ENCODE peak calls at places on chromosome 4, in ten cellular contexts. Y is right atrium auricular region, Z is ascending aorta, M is endothelial cell, I is lung, D is cardiac fibroblast, P is GM23338, H is chondrocyte, S is lower leg skin, F is progenitor cell of endocrine pancreas. J is an unnamed sample.

GRCh38 chr4:172489896-172490295 is 676.7 kb downstream of the GALNTL6 start:
- DNase-seq in Z (no peak), H (no peak), D (no peak), S (no peak), P (no peak), Y (no peak), M (no peak), F (no peak), I (no peak), J (no peak)

GRCh38 chr4:6001965-6002833 is 16.0 kb downstream of the C4orf50 start:
- DNase-seq in M (no peak), Y (no peak), H (no peak), F (no peak), Z (no peak), I (no peak), D (no peak), S (no peak), P (no peak), J (no peak)

GRCh38 chr4:41346306-41347061 is 89.8 kb downstream of the UCHL1 start:
- DNase-seq in S (no peak), P (no peak), Y (no peak), Z (no peak), I (no peak), D (no peak), M (no peak), H (no peak), F (no peak), J (no peak)

GRCh38 chr4:25914670-25915358 is 794 bp downstream of the SMIM20 start:
- DNase-seq in D (no peak), S (no peak), M (no peak), F (no peak), Y (no peak), P (no peak), Z (no peak), H (no peak), I (no peak), J (no peak)

GRCh38 chr4:2260336-2261109 is 1.4 kb downstream of the MXD4 start:
- DNase-seq in H (peak; percentile 79), M (no peak), Z (peak; percentile 7), S (no peak), Y (peak; percentile 59), I (no peak), F (peak; percentile 9), P (no peak), D (no peak), J (peak; percentile 84)

GRCh38 chr4:188971125-188971524 is 831.9 kb downstream of the TRIML1 start:
- DNase-seq in S (no peak), D (no peak), H (no peak), Y (no peak), Z (no peak), M (no peak), P (peak; percentile 39), F (no peak), I (no peak), J (no peak)

GRCh38 chr4:153131478-153132069 is 72.7 kb upstream of the TRIM2 start:
- DNase-seq in S (no peak), I (no peak), P (peak; percentile 41), H (no peak), D (no peak), Y (no peak), F (no peak), M (no peak), Z (no peak), J (no peak)

GRCh38 chr4:65668201-65669007 is 1.9 kb downstream of the EPHA5 start:
- DNase-seq in H (peak; percentile 75), D (peak; percentile 31), Y (no peak), Z (no peak), M (peak; percentile 9), I (no peak), F (no peak), P (peak; percentile 44), S (peak; percentile 28), J (peak; percentile 86)

DNA sequence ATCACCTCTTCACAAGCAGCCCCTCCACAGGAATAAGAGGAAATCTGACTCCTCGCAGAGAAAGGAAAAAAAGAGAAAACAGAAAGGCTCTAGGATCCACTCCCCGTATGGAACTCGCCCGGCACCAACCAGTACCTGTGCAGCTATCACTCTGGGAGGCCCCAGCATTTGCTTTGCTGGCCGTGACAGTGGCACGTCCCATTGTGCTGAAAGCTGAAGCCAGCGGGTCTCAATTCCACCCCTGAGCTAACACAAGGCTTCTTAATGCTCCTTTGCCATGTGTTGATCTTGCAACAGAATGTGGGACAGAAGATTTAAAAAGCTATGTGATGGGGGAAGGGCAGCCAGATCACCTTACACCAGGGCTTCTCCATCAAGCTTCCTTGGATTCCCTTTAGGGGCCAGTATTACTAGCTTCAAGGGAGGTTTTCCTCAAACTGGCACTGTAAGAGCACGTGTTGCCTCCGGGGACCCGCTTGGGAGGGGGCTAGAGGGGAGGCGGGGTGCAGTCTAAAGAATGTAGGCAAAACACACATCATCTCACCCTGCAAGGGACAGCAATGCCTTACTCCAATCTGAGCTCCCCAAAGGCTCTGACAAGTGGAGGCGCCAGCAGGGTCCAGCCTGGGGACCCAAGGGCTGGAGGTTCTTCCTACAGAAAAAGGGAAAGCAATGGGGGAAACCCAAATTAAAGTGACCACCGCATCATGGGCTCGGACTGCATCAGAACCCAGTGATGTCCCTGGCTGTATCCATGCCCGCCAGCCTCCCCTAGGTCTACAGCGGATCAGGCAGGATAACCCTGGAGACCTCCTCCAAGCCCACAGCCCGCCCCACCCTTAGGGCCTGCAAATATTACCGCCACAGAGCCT is 1.2 kb downstream of the USP46 start:
- DNase-seq in H (no peak), P (peak; percentile 94), S (no peak), M (peak; percentile 12), I (no peak), Y (peak; percentile 62), Z (no peak), D (peak; percentile 60), F (no peak), J (no peak)
- TF ChIP-seq CTCF in H (peak; percentile 33), P (no peak), S (no peak), M (no peak), I (no peak), Y (no peak), Z (no peak), D (no peak), F (no peak), J (no peak)

DNA sequence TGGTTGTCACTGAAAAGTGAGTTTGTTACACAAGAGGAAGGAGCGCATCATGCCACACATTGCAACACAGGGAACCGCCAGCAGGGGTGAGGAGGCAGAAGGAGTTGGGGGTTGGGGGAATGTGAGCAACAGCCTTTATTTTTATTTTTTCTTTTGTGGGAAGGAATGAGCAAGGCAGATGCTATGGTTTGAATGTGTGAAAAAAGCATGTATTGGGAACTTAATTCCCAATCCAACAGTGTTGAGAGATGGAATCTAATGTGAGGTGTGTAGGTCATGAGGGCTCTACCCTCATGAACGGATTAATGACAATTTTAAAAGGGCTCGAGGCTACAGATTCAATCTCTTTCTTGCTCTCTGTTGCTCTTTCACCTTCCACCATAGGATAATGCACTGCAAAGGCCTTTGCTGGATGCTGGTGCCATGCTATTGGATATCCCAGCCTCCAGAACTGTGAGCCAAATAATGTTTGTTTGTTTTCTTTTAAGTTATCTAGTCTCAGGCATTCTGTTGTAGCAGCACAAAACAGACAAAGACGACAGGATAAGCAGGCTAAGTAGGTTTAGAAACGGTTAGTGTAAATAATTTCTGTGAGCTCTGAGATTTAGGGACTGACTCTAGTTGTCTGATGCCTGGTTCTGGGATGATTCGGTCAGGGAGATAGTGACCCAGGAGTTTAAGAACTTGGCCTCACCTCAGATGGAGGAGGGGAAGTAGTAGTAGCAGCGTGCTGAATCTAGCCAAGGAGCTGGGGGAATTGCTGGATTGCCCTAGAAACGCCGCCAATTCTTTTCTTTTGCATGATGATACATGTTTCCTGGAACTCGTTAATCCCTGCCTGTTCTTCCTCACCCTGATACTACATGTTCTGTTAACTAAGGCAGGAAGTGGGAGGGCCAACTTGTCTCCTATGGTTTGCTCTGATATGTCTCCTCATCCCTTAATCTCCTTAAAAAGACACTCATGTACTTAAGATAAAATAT is 156.6 kb upstream of the CTSO start:
- DNase-seq in Z (no peak), Y (no peak), F (no peak), S (peak; percentile 30), D (peak; percentile 69), H (no peak), M (no peak), I (no peak), P (peak; percentile 72), J (no peak)
- TF ChIP-seq CTCF in Z (no peak), Y (no peak), F (peak; percentile 12), S (no peak), D (peak; percentile 58), H (peak; percentile 20), M (peak; percentile 42), I (no peak), P (peak; percentile 42), J (no peak)

GRCh38 chr4:126958482-126958881 is 674.3 kb upstream of the INTU start:
- DNase-seq in P (no peak), M (no peak), Y (no peak), Z (no peak), F (no peak), D (no peak), S (no peak), H (no peak), I (no peak), J (no peak)

GRCh38 chr4:126960760-126961159 is 672.0 kb upstream of the INTU start:
- DNase-seq in Y (no peak), D (no peak), S (no peak), M (no peak), F (no peak), Z (no peak), P (no peak), H (no peak), I (no peak), J (no peak)

GRCh38 chr4:126955292-126956191 is 677.2 kb upstream of the INTU start:
- DNase-seq in D (no peak), S (no peak), H (peak; percentile 77), Z (no peak), Y (no peak), I (no peak), M (no peak), F (no peak), P (peak; percentile 10), J (no peak)

GRCh38 chr4:126956192-126956897 is 676.4 kb upstream of the INTU start:
- DNase-seq in D (no peak), P (no peak), S (no peak), Z (no peak), F (no peak), Y (no peak), H (no peak), I (no peak), M (no peak), J (no peak)

DNA sequence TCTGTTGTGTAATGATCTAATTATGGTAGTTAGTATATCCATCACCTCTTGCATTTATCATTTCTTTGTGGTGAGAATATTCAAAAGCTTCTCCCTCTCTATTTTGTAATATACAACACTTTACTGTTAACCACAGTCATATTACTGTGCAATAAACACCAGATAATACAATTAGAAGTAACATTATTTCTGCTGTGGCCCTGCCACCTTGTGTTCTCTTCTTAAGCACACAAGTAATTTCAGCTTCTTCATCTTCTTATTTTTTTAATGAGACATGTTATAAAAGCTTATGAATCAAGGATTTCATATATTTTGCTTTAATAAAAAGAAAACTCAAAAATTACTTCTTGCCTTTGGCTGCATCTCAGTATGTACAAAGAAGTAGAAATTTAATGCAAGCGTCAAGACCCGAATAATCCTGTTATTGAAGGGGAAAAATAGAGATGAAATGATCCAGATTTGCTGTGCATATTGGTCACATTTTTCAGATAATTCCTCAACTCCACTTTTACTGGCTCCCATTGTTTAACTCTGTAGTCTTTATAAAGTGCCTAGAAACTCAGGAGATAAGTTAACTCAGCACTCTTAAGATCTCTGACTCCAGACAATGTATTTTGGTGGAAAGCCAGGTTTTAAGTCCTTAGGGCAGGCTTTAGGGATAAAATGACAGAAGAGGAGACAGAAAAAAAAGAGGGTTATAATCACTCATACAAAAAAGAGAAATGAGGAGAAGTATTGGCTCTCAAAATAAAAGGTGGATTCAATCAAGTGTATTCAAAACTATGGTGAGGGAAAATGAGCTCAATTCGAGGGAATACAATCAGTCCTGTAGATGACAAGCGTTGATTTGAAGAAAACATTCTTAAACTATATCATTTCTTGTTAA is 675.0 kb upstream of the INTU start:
- DNase-seq in H (no peak), Z (no peak), M (no peak), P (no peak), S (no peak), I (no peak), D (peak; percentile 55), F (no peak), Y (no peak), J (no peak)
- TF ChIP-seq CTCF in H (peak; percentile 77), Z (no peak), M (no peak), P (no peak), S (no peak), I (no peak), D (peak; percentile 11), F (no peak), Y (peak; percentile 45), J (peak; percentile 48)

GRCh38 chr4:161702287-161702686 is 461.5 kb downstream of the FSTL5 start:
- DNase-seq in S (no peak), D (no peak), Y (no peak), M (no peak), Z (no peak), I (no peak), F (no peak), H (no peak), P (peak; percentile 41), J (no peak)
- TF ChIP-seq CTCF in S (no peak), D (no peak), Y (no peak), M (no peak), Z (no peak), I (no peak), F (peak; percentile 12), H (peak; percentile 34), P (peak; percentile 58), J (no peak)